ENCODE peak calls at places on chromosome X, in six cellular contexts. D is stomach, W is A549, C is tibial nerve, A is H1, F is SK-N-SH. Z is an unnamed sample.

GRCh38 chrX:44400588-44400987 is 57.1 kb upstream of the EFHC2 start:
- DNase-seq in A (no peak), F (no peak), D (no peak), C (no peak), W (peak; percentile 24), Z (no peak)

GRCh38 chrX:131617182-131617581 is 73.3 kb downstream of the OR13H1 start:
- DNase-seq in F (no peak), W (no peak), D (no peak), C (no peak), A (no peak), Z (no peak)

GRCh38 chrX:71543316-71543715 is 10.4 kb downstream of the OGT start:
- DNase-seq in C (no peak), A (no peak), D (no peak), F (no peak), W (peak; percentile 29), Z (no peak)

GRCh38 chrX:112513154-112513553 is 166.6 kb downstream of the LHFPL1 start:
- DNase-seq in A (no peak), D (no peak), F (no peak), W (no peak), C (no peak), Z (no peak)

GRCh38 chrX:106932492-106932923 is 12.3 kb downstream of the CLDN2 start:
- DNase-seq in F (no peak), D (no peak), C (no peak), W (no peak), A (no peak), Z (no peak)

GRCh38 chrX:48960291-48960690 is 2.9 kb upstream of the OTUD5 start:
- DNase-seq in A (no peak), F (no peak), W (no peak), C (no peak), D (no peak), Z (no peak)

GRCh38 chrX:47581731-47582647 is at the start of gene TIMP1:
- DNase-seq in A (no peak), W (peak; percentile 88), F (peak; percentile 86), D (peak; percentile 71), C (peak; percentile 79), Z (peak; percentile 96)

GRCh38 chrX:47316276-47317025 is 53.9 kb upstream of the ZNF157 start:
- DNase-seq in D (peak; percentile 32), W (no peak), C (no peak), A (peak; percentile 41), F (peak; percentile 34), Z (no peak)

GRCh38 chrX:147550217-147550616 is 361.5 kb upstream of the FMR1 start:
- DNase-seq in D (no peak), F (peak; percentile 1), C (no peak), A (no peak), W (no peak), Z (no peak)

GRCh38 chrX:19728915-19729314 is 158.5 kb downstream of the SH3KBP1 start:
- DNase-seq in A (no peak), C (no peak), F (no peak), W (no peak), D (no peak), Z (no peak)

GRCh38 chrX:34900691-34901090 is 41.9 kb upstream of the FAM47B start:
- DNase-seq in C (no peak), W (no peak), A (no peak), F (no peak), D (no peak), Z (no peak)

GRCh38 chrX:21638311-21638710 is 19.8 kb downstream of the KLHL34 start:
- DNase-seq in W (no peak), A (no peak), F (no peak), D (no peak), C (no peak), Z (no peak)

GRCh38 chrX:39808471-39808917 is 289.3 kb downstream of the BCOR start:
- DNase-seq in F (peak; percentile 38), A (no peak), D (no peak), C (no peak), W (no peak), Z (no peak)

GRCh38 chrX:107483976-107484726 is 34.7 kb downstream of the FRMPD3 start:
- DNase-seq in D (no peak), C (no peak), W (no peak), A (no peak), F (peak; percentile 39), Z (no peak)

GRCh38 chrX:65601530-65602281 is 65.7 kb upstream of the MSN start:
- DNase-seq in F (no peak), C (peak; percentile 67), W (peak; percentile 28), A (no peak), D (peak; percentile 80), Z (no peak)

GRCh38 chrX:102833136-102833535 is 103.9 kb upstream of the RAB40AL start:
- DNase-seq in C (no peak), F (no peak), D (no peak), W (peak; percentile 25), A (no peak), Z (no peak)

GRCh38 chrX:104310084-104310483 is 55.4 kb upstream of the ESX1 start:
- DNase-seq in F (peak; percentile 7), C (no peak), W (peak; percentile 37), D (no peak), A (no peak), Z (no peak)

GRCh38 chrX:110015915-110016314 is 13.0 kb downstream of the TMEM164 start:
- DNase-seq in W (no peak), F (no peak), C (no peak), D (no peak), A (no peak), Z (no peak)

GRCh38 chrX:50067435-50068292 is 133.1 kb downstream of the AKAP4 start:
- DNase-seq in D (no peak), C (no peak), F (peak; percentile 66), A (peak; percentile 15), W (peak; percentile 26), Z (no peak)
- TF ChIP-seq EP300 in D (no peak), C (no peak), F (no peak), A (no peak), W (no peak), Z (no peak)

DNA sequence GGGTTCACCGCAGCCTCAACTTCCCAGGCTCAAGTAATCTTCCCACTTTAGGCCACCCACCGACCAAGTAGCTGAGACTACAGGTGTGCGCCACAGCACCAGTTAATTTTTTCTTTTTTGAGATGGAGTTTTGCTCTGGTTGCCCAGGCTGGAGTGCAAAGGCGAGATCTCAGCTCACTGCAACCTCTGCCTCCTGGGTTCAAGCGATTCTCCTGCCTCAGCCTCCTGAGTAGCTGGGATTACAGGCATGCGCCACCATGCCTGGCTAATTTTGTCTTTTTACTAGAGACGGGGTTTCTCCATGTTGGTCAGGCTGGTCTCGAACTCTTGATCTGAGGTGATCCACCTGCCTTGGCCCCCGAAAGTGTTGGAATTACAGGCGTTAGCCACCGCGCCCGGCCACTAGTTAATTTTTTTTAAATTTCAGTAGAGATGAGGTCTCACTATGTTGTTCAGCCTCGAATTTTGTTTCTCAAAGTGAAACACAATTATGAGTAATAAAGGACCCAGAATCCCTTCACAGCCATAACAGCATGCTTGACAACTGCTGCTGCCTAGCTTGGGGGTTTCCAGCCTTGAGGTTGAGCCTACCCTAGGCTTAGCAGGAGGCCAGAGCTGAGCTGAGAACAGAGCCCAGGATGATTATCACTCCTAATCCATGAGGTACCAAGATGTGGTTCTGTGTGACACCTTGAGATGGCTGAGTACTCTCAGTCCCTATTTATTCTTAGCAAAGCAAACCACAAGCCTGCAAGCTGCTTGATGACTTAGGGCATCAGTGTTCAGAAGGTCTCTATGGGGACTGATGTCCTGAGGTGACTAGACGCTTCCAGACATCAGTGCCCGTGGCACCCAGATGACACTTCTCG is 41.6 kb upstream of the NKRF start:
- DNase-seq in W (no peak), A (no peak), D (no peak), C (no peak), F (no peak), Z (no peak)
- TF ChIP-seq EP300 in W (no peak), A (no peak), D (no peak), C (no peak), F (no peak), Z (no peak)

DNA sequence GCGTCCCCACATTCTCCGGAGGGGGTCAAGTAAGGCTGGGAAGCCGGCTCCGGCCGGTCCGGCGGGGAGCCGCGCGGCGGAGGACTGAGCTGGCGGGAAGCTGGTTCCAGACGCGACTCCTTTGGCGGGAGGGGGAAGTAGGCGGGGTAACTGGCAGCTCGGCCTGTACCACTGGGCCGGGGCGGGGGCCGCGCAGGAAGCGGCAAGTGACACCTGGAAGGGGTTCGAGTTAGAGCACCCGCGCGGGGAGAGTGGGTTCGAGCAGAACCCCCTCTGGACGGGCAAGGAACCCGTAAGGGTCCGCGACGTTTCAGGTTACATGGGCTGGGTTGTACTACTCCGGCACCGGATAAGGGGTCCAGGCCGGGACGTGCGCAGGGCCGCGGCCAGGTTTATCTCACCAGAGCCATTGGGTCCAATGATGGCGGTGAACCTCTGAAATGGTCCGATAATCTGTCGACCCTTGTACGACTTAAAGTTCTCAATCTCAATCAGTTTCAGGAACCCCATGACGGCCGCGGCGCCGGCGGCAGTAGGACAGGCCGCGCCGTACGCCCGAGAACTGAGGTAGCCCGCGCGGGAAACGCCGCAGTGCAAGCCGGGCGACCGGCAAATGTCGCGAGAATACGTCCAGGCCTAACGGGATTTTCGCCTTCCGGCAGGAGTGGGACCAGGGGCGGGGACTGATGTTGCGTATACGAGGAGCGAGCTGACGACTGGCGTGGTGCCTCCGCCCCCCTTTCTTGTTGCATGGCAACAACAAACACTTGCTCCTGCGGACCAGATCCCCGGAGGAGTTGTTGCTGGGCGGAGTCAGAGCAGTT is at the start of the genes RIBC1 and SMC1A:
- DNase-seq in W (peak; percentile 98), A (peak; percentile 92), F (peak; percentile 96), C (peak; percentile 84), D (peak; percentile 99), Z (peak; percentile 96)
- TF ChIP-seq EP300 in W (no peak), A (no peak), F (peak; percentile 58), C (peak; percentile 59), D (no peak), Z (no peak)

GRCh38 chrX:1592128-1592862 is 891 bp downstream of the AKAP17A start:
- DNase-seq in W (no peak), A (no peak), F (peak; percentile 50), D (peak; percentile 26), C (no peak), Z (no peak)

GRCh38 chrX:1589356-1590130 is 1.9 kb upstream of the AKAP17A start:
- DNase-seq in F (no peak), D (no peak), W (no peak), C (no peak), A (no peak), Z (peak; percentile 86)

GRCh38 chrX:1592863-1593201 is 1.4 kb downstream of the AKAP17A start:
- DNase-seq in F (peak; percentile 44), D (peak; percentile 26), C (no peak), W (no peak), A (no peak), Z (no peak)

GRCh38 chrX:1591863-1592127 is 391 bp downstream of the AKAP17A start:
- DNase-seq in W (no peak), F (no peak), D (no peak), A (no peak), C (no peak), Z (no peak)

DNA sequence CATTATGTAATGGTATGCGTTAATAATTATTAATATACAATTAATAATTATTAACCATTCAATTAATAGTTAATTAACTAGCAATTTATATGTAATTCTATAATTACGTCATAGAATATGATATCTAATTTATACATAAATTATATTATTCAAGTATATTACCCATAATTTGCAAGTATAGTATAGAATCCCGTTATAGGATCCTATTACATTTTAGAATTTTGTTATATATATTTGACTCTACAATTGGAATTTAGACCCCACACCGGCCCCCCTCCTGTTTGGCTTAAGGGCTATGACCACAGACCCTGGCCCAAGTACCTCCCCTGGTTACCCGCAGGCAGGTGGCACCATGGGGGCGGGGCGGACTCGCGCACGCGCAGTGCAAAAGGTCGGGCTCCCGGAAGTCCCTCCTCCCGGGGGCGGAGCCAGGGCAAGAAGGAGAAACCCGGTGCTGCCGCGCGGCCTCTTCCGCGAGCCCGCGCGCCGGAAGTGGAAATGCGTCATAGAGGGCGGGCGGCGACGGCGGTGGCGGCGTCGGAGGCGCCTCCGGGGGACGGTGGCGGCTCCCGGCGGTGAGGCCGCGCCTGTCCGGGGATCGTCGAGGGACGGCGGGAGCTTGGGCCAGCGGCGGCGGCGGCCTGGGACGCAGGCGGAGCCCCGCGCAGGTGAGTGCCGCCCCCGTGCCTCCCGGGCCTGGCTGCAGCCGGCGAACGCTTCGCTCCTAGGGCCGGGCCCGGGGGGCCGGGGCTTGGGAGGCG is at the start of gene AKAP17A:
- DNase-seq in F (peak; percentile 98), A (peak; percentile 89), D (peak; percentile 96), W (peak; percentile 96), C (peak; percentile 89), Z (peak; percentile 99)
- TF ChIP-seq EP300 in F (peak; percentile 18), A (no peak), D (no peak), W (no peak), C (peak; percentile 94), Z (no peak)

Z was measured in esophagus muscularis mucosa.